ENCODE peak calls at places on chromosome 16, in nine cellular contexts. H is gastrocnemius medialis, E is heart left ventricle, D is IMR-90, B is uterus, Z is body of pancreas, S is endothelial cell of umbilical vein, L is transverse colon, T is A549. J is an unnamed sample.

GRCh38 chr16:14300631-14301149 is 229.6 kb downstream of the MRTFB start:
- DNase-seq in B (peak; percentile 63), H (peak; percentile 86), E (peak; percentile 66), S (peak; percentile 78), Z (peak; percentile 87), T (peak; percentile 91), L (peak; percentile 69), D (peak; percentile 85), J (peak; percentile 57)

GRCh38 chr16:22194707-22195444 is 11.2 kb upstream of the EEF2K start:
- DNase-seq in H (no peak), S (no peak), T (no peak), D (no peak), L (no peak), B (no peak), E (no peak), Z (no peak), J (no peak)

GRCh38 chr16:83742076-83742475 is 65.7 kb upstream of the HSBP1 start:
- DNase-seq in H (no peak), B (no peak), T (no peak), S (no peak), E (no peak), L (no peak), D (no peak), Z (no peak), J (no peak)

GRCh38 chr16:11510178-11510973 is 76.3 kb downstream of the LITAF start:
- DNase-seq in T (no peak), Z (no peak), H (no peak), S (no peak), L (no peak), D (no peak), B (no peak), E (no peak), J (no peak)

GRCh38 chr16:73527191-73527590 is 479.3 kb upstream of the ZFHX3 start:
- DNase-seq in H (no peak), S (no peak), L (no peak), Z (no peak), D (peak; percentile 1), E (no peak), T (peak; percentile 9), B (no peak), J (no peak)

GRCh38 chr16:46830417-46830901 is 521 bp downstream of the C16orf87 start:
- DNase-seq in H (peak; percentile 24), L (peak; percentile 48), Z (peak; percentile 50), D (no peak), T (peak; percentile 16), E (peak; percentile 33), B (no peak), S (no peak), J (peak; percentile 47)

GRCh38 chr16:10577305-10578202 is 2.8 kb downstream of the EMP2 start:
- DNase-seq in B (no peak), T (no peak), S (no peak), H (peak; percentile 86), D (no peak), L (peak; percentile 41), E (peak; percentile 64), Z (peak; percentile 40), J (no peak)

GRCh38 chr16:31108035-31108793 is at the start of gene BCKDK:
- DNase-seq in T (peak; percentile 75), L (peak; percentile 77), S (peak; percentile 65), H (peak; percentile 70), Z (peak; percentile 73), E (peak; percentile 80), B (peak; percentile 76), D (peak; percentile 60), J (peak; percentile 68)

GRCh38 chr16:3065069-3065741 is at the start of gene IL32:
- DNase-seq in S (peak; percentile 88), D (peak; percentile 94), T (peak; percentile 66), H (peak; percentile 68), Z (peak; percentile 95), B (no peak), E (peak; percentile 88), L (peak; percentile 89), J (peak; percentile 65)

GRCh38 chr16:2335286-2335895 is 5.1 kb downstream of the ABCA3 start:
- DNase-seq in T (no peak), E (no peak), S (no peak), H (no peak), Z (no peak), B (no peak), D (no peak), L (no peak), J (no peak)

GRCh38 chr16:19907161-19907992 is 22.7 kb upstream of the GPRC5B start:
- DNase-seq in E (peak; percentile 46), B (peak; percentile 59), Z (peak; percentile 77), T (peak; percentile 74), H (peak; percentile 23), S (peak; percentile 73), L (peak; percentile 67), D (peak; percentile 64), J (peak; percentile 81)

GRCh38 chr16:68091604-68092261 is 6.6 kb downstream of the NFATC3 start:
- DNase-seq in S (peak; percentile 74), T (peak; percentile 49), H (peak; percentile 67), L (no peak), B (no peak), E (no peak), Z (no peak), D (peak; percentile 72), J (no peak)

GRCh38 chr16:86616906-86617305 is 38.6 kb downstream of the FOXL1 start:
- DNase-seq in D (no peak), Z (no peak), L (no peak), H (no peak), E (no peak), S (peak; percentile 69), T (no peak), B (no peak), J (no peak)

GRCh38 chr16:86620184-86620583 is 41.8 kb downstream of the FOXL1 start:
- DNase-seq in H (no peak), D (no peak), L (no peak), T (no peak), B (no peak), E (no peak), Z (no peak), S (no peak), J (no peak)

GRCh38 chr16:86619263-86619935 is 41.0 kb downstream of the FOXL1 start:
- DNase-seq in B (no peak), E (no peak), H (no peak), L (no peak), T (peak; percentile 38), D (no peak), S (no peak), Z (no peak), J (no peak)

GRCh38 chr16:86621966-86622365 is 43.6 kb downstream of the FOXL1 start:
- DNase-seq in S (no peak), B (no peak), L (no peak), T (no peak), Z (no peak), H (no peak), D (no peak), E (no peak), J (no peak)

DNA sequence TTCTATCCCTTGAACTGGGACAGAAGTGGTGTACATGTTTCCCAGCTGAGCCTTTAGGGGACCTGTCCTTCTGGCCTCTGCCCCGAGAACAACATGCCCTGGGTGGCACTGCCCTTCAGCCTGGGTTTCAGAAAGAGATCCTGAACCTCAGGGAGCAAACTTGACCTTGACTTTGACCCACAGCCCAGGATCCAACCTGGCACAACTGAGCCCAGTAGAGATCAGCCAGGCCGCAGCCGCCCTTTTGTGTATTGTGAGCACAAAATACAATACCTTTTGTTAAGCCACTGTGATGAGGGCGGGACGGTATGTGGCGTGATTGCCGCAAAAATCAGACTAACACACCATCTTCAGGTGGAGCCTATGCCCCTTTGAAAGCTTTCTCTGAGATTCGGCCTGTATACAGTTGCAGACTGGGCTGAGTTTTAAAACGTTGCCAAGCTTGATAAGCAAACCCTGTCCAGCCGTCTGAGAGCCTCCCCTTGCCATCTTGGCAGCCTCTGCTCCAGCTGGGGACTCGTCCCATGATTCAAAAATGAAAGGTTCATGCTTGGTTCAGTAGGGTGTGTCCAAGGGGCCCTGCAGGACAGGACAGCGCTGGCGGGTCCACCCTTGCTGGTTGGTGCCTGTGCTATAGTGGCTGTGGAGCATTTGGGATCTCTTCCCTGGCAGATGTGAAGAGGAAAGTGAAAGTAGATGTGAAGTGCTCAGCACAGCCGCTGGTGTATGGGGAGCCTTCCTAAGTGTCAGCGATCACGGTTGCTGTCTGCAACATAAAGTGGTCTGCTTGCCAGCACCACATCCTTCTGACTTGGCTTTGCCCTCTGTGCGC is 40.3 kb downstream of the FOXL1 start:
- DNase-seq in D (peak; percentile 64), B (no peak), L (no peak), Z (no peak), S (peak; percentile 30), E (no peak), T (peak; percentile 16), H (no peak), J (no peak)
- H3K4me3 ChIP-seq in D (peak overlapping the region; percentile 16), B (no peak overlapping the region), L (no peak overlapping the region), Z (no peak overlapping the region), S (no peak overlapping the region), E (peak overlapping the region; percentile 21), T (peak overlapping the region; percentile 51), H (peak overlapping the region; percentile 14), J (peak overlapping the region; percentile 30)

GRCh38 chr16:56608043-56608875 is at the start of gene MT2A:
- DNase-seq in B (peak; percentile 93), S (peak; percentile 96), Z (peak; percentile 98), T (peak; percentile 97), L (peak; percentile 96), E (peak; percentile 96), D (peak; percentile 97), H (peak; percentile 97), J (peak; percentile 92)
- TF ChIP-seq POLR2A in B (peak; percentile 90), S (peak; percentile 99), Z (peak; percentile 85), T (peak; percentile 66), L (peak; percentile 99), E (peak; percentile 91), D (peak; percentile 96), H (no peak), J (peak; percentile 72)

DNA sequence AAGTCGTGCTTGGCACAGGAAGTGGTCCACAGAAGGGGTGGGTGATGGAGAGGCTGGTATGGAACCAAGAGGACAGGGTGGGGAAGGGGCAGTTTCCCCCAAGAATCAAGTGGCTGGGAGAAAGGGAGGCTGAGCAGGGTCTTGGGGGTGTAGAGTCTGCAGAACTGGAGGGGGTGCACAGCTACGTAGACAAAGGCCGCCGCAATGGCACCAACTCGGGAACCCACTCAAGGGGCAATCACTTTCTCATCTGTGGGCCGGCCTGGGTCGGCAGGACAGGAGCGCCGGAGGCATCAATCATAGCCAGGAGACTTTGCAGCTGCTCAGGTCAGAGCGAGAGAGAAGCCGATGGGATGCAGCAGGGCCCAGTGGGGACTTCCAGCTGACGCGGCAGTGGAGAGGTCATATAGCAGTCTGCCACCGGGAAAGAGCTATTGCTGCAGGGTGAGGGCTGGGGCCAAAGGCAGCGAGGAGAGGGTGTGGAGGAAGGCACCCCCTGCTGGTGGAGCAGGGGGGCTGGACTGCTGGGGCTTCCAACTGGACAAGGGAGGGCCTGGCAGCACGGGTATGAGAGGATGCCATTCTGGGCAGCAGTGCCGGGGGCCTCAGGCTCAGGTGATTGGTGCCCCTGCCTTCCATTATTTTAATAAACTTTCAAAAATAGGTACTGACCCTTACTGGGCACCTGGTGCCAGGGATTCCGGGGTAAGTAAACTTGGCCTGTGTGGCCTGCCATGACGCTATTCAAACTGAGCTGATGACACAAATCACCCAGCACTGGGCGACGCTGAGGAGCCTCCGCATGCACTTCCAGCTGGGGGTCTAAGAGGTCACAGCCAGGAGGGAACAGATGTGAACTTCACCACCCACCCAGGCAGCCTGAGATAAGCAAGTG is 52.5 kb upstream of the MTSS2 start:
- DNase-seq in E (peak; percentile 82), L (peak; percentile 56), B (peak; percentile 71), S (peak; percentile 58), H (peak; percentile 93), T (peak; percentile 69), Z (peak; percentile 31), D (peak; percentile 93), J (no peak)
- H3K4me1 ChIP-seq in E (peaks cover 23% of the 10 kb centered on the region), L (peaks cover 19% of the 10 kb centered on the region), B (peaks cover 7% of the 10 kb centered on the region), S (peaks cover 3% of the 10 kb centered on the region), H (peaks cover 45% of the 10 kb centered on the region), T (peaks cover 17% of the 10 kb centered on the region), Z (peaks cover 11% of the 10 kb centered on the region), D (peaks cover 58% of the 10 kb centered on the region), J (peaks cover 9% of the 10 kb centered on the region)

GRCh38 chr16:85749686-85750020 is 1.2 kb downstream of the C16orf74 start:
- DNase-seq in B (no peak), L (peak; percentile 27), D (no peak), Z (no peak), S (no peak), T (no peak), E (no peak), H (no peak), J (no peak)
- H3K4me3 ChIP-seq in B (no peak overlapping the region), L (peak overlapping the region; percentile 46), D (peak overlapping the region; percentile 46), Z (no peak overlapping the region), S (peak overlapping the region; percentile 20), T (peak overlapping the region; percentile 94), E (peak overlapping the region; percentile 64), H (no peak overlapping the region), J (peak overlapping the region; percentile 64)